ENCODE peak calls at places on chromosome 16, in seven cellular contexts. M is astrocyte of the spinal cord, O is fibroblast of pulmonary artery, V is neural progenitor cell, Y is breast epithelium, J is body of pancreas, I is BE2C. Q is an unnamed sample.

GRCh38 chr16:28168991-28169554 is 42.7 kb downstream of the XPO6 start:
- DNase-seq in M (no peak), Y (no peak), J (no peak), I (no peak), O (no peak), V (no peak), Q (no peak)

GRCh38 chr16:11087691-11088431 is 143.5 kb downstream of the CLEC16A start:
- DNase-seq in M (no peak), O (no peak), V (no peak), Y (no peak), I (no peak), J (no peak), Q (no peak)

GRCh38 chr16:51146256-51146924 is 4.7 kb downstream of the SALL1 start:
- DNase-seq in V (peak), I (no peak), Y (no peak), J (no peak), O (peak), M (peak), Q (peak)

GRCh38 chr16:87132361-87133014 is 184.7 kb downstream of the C16orf95 start:
- DNase-seq in Y (peak), M (peak), O (peak), V (peak), J (no peak), I (no peak), Q (peak)

GRCh38 chr16:11340710-11341109 is 4.5 kb upstream of the RMI2 start:
- DNase-seq in V (no peak), J (no peak), O (no peak), I (no peak), M (no peak), Y (no peak), Q (no peak)

GRCh38 chr16:74724820-74725549 is 24.3 kb upstream of the MLKL start:
- DNase-seq in I (no peak), Y (no peak), J (no peak), V (no peak), O (peak), M (peak), Q (peak)

GRCh38 chr16:11674001-11674817 is 6.0 kb downstream of the SNN start:
- DNase-seq in M (no peak), O (no peak), J (no peak), I (no peak), Y (no peak), V (no peak), Q (no peak)

GRCh38 chr16:69937465-69937951 is 13.6 kb upstream of the CLEC18A start:
- DNase-seq in I (no peak), O (peak), J (no peak), V (peak), Y (no peak), M (no peak), Q (no peak)

GRCh38 chr16:57270221-57271062 is 14.0 kb downstream of the PLLP start:
- DNase-seq in I (no peak), Y (no peak), O (no peak), M (no peak), J (no peak), V (peak), Q (no peak)

GRCh38 chr16:29962344-29962994 is 590 bp downstream of the TMEM219 start:
- DNase-seq in I (no peak), V (no peak), J (no peak), O (peak), Y (no peak), M (peak), Q (peak)

GRCh38 chr16:5323284-5323683 is 225.7 kb upstream of the EEF2KMT start:
- DNase-seq in V (peak), O (no peak), J (no peak), M (no peak), Y (no peak), I (no peak), Q (no peak)

GRCh38 chr16:57184113-57184512 is 1.7 kb downstream of the PSME3IP1 start:
- DNase-seq in V (no peak), J (no peak), O (no peak), I (no peak), M (no peak), Y (no peak), Q (no peak)

GRCh38 chr16:64657316-64658011 is 464.4 kb downstream of the CDH11 start:
- DNase-seq in I (no peak), J (no peak), V (no peak), M (peak), O (peak), Y (no peak), Q (peak)

GRCh38 chr16:27817038-27817437 is 246.5 kb downstream of the GSG1L start:
- DNase-seq in O (no peak), I (no peak), V (no peak), J (no peak), M (no peak), Y (no peak), Q (no peak)

GRCh38 chr16:2839650-2840450 is 9.7 kb downstream of the ZG16B start:
- DNase-seq in Y (no peak), M (no peak), I (no peak), V (no peak), J (no peak), O (no peak), Q (no peak)

GRCh38 chr16:2841606-2842339 is 11.7 kb downstream of the ZG16B start:
- DNase-seq in O (no peak), Y (no peak), V (no peak), J (no peak), M (no peak), I (no peak), Q (no peak)

GRCh38 chr16:2843526-2843925 is 13.4 kb downstream of the ZG16B start:
- DNase-seq in Y (no peak), J (no peak), O (no peak), V (no peak), M (no peak), I (no peak), Q (no peak)

GRCh38 chr16:2840914-2841313 is 10.8 kb downstream of the ZG16B start:
- DNase-seq in Y (no peak), I (no peak), M (no peak), J (no peak), V (no peak), O (no peak), Q (no peak)

GRCh38 chr16:2842340-2843000 is 12.4 kb downstream of the ZG16B start:
- DNase-seq in O (peak), I (peak), Y (no peak), V (peak), J (peak), M (peak), Q (peak)
- H3K4me3 ChIP-seq in O (no peak), I (peak), Y (peak), V (no peak), J (no peak), M (peak), Q (no peak)

GRCh38 chr16:88686439-88687253 is at the start of gene SNAI3:
- DNase-seq in V (peak), M (peak), Y (peak), I (peak), O (peak), J (peak), Q (no peak)

GRCh38 chr16:88687254-88687576 is 908 bp upstream of the SNAI3 start:
- DNase-seq in V (no peak), Y (no peak), J (no peak), M (no peak), I (no peak), O (no peak), Q (no peak)

GRCh38 chr16:88684569-88685155 is 1.6 kb downstream of the SNAI3 start:
- DNase-seq in Y (no peak), J (no peak), M (no peak), I (no peak), O (no peak), V (no peak), Q (no peak)

GRCh38 chr16:88686062-88686438 is 257 bp downstream of the SNAI3 start:
- DNase-seq in J (peak), I (no peak), Y (no peak), O (no peak), M (no peak), V (no peak), Q (no peak)

DNA sequence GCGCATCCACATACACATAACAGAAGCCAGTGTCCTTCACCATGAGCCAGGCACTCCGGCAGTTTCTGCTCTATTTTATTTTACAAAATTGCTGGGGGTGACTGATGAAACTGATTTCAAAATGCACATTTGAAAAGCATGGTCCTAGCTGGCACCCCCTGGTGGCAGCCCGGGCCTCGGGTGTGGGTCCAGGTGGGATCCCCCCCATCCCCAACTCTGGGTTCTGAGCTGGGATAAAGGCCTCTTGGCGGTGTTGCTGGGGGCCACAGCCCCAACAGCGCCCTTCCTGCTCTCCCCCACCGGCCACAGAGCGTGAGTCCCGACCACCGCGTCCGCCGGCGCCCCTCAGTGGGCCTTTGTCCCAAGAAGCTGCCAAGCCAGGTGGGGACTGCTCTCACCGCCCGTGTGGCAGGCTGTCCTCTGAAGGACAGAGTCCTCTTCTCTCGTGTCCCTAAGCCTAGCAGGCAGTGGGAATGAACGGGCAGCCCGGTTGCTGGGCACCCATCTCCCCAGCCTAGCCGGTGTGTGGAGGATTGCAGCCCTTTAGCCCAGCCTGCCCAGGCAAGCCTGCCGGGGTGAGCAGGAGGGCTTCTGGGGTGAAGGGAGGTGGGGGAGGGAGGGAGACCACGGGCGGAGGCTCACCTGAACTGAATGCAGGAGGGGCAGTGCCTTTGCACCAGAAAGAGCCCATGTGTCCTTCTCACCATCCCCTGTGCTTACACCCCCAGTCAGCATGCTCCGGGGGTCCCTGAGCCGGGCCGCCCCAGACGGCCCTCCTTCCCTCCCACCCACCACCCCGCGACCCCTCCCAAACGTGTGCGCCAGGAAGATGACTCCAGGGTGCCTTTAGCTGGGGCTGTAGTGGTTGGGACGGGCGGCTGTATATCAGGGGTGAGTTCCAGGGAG is 898 bp downstream of the SNAI3 start:
- DNase-seq in I (no peak), O (peak), J (peak), Y (no peak), V (peak), M (peak), Q (peak)
- TF ChIP-seq CTCF in I (peak), O (peak), J (peak), Y (no peak), V (peak), M (peak), Q (peak)

GRCh38 chr16:52547834-52548215 is 882 bp upstream of the TOX3 start:
- DNase-seq in I (no peak), J (no peak), M (no peak), Y (no peak), O (no peak), V (no peak), Q (no peak)
- H3K4me3 ChIP-seq in I (no peak), J (no peak), M (no peak), Y (peak), O (no peak), V (peak), Q (no peak)

GRCh38 chr16:84567446-84567962 is 50.4 kb downstream of the COTL1 start:
- DNase-seq in V (no peak), J (no peak), I (no peak), M (no peak), Y (no peak), O (no peak), Q (no peak)

GRCh38 chr16:84563776-84564420 is 54.0 kb downstream of the COTL1 start:
- DNase-seq in Y (no peak), J (no peak), M (no peak), I (no peak), O (no peak), V (no peak), Q (no peak)

GRCh38 chr16:84566580-84567244 is 51.2 kb downstream of the COTL1 start:
- DNase-seq in M (no peak), J (no peak), O (no peak), Y (no peak), I (no peak), V (no peak), Q (no peak)

GRCh38 chr16:84568066-84568465 is 49.8 kb downstream of the COTL1 start:
- DNase-seq in J (no peak), I (no peak), O (no peak), M (no peak), V (no peak), Y (no peak), Q (no peak)

GRCh38 chr16:84565669-84566495 is 52.0 kb downstream of the COTL1 start:
- DNase-seq in V (no peak), J (no peak), I (no peak), Y (no peak), O (no peak), M (no peak), Q (no peak)
- TF ChIP-seq CTCF in V (no peak), J (no peak), I (no peak), Y (no peak), O (no peak), M (no peak), Q (no peak)